ENCODE peak calls at places on chromosomes 7 and 10, in five cellular contexts. One of them, this sample, is unnamed.

GRCh38 chr7:38027884-38028455 is 107.5 kb downstream of the EPDR1 start:
- DNase-seq in K562: no peak
- DNase-seq in HepG2: no peak
- DNase-seq in A549: no peak
- DNase-seq in H1: no peak
- DNase-seq in this sample: no peak

GRCh38 chr7:94251-94801 is 98.0 kb upstream of the FAM20C start:
- DNase-seq in K562: no peak
- DNase-seq in HepG2: no peak
- DNase-seq in A549: no peak
- DNase-seq in H1: no peak
- DNase-seq in this sample: no peak

GRCh38 chr10:75407716-75408511 is 6.3 kb upstream of the ZNF503 start:
- DNase-seq in K562: peak; percentile 65
- DNase-seq in HepG2: no peak
- DNase-seq in A549: no peak
- DNase-seq in H1: no peak
- DNase-seq in this sample: no peak

GRCh38 chr10:14555806-14556205 is 218.9 kb downstream of the FAM107B start:
- DNase-seq in K562: no peak
- DNase-seq in HepG2: no peak
- DNase-seq in A549: no peak
- DNase-seq in H1: no peak
- DNase-seq in this sample: no peak

GRCh38 chr7:51124321-51124720 is 192.3 kb downstream of the COBL start:
- DNase-seq in K562: no peak
- DNase-seq in HepG2: no peak
- DNase-seq in A549: no peak
- DNase-seq in H1: peak; percentile 22
- DNase-seq in this sample: no peak

GRCh38 chr7:74387606-74388005 is 66.1 kb upstream of the GTF2IRD1 start:
- DNase-seq in K562: no peak
- DNase-seq in HepG2: no peak
- DNase-seq in A549: no peak
- DNase-seq in H1: no peak
- DNase-seq in this sample: no peak

GRCh38 chr7:26278769-26279168 is 12.9 kb upstream of the SNX10 start:
- DNase-seq in K562: peak; percentile 33
- DNase-seq in HepG2: peak; percentile 49
- DNase-seq in A549: peak; percentile 55
- DNase-seq in H1: no peak
- DNase-seq in this sample: no peak

GRCh38 chr10:117184821-117185220 is 12.5 kb upstream of the KCNK18 start:
- DNase-seq in K562: no peak
- DNase-seq in HepG2: no peak
- DNase-seq in A549: no peak
- DNase-seq in H1: no peak
- DNase-seq in this sample: no peak

GRCh38 chr10:79178614-79179403 is 110.0 kb downstream of the ZMIZ1 start:
- DNase-seq in K562: peak; percentile 95
- DNase-seq in HepG2: no peak
- DNase-seq in A549: no peak
- DNase-seq in H1: no peak
- DNase-seq in this sample: no peak

GRCh38 chr10:130559213-130559944 is 423.2 kb downstream of the GLRX3 start:
- DNase-seq in K562: no peak
- DNase-seq in HepG2: no peak
- DNase-seq in A549: no peak
- DNase-seq in H1: peak; percentile 33
- DNase-seq in this sample: no peak
- TF ChIP-seq HDAC2 in K562: no peak
- TF ChIP-seq HDAC2 in HepG2: no peak
- TF ChIP-seq HDAC2 in A549: no peak
- TF ChIP-seq HDAC2 in H1: no peak
- TF ChIP-seq HDAC2 in this sample: no peak

GRCh38 chr10:70656489-70656888 is 15.8 kb upstream of the ADAMTS14 start:
- DNase-seq in K562: peak; percentile 72
- DNase-seq in HepG2: no peak
- DNase-seq in A549: no peak
- DNase-seq in H1: no peak
- DNase-seq in this sample: peak; percentile 56

GRCh38 chr10:70660722-70661121 is 11.6 kb upstream of the ADAMTS14 start:
- DNase-seq in K562: peak; percentile 60
- DNase-seq in HepG2: no peak
- DNase-seq in A549: no peak
- DNase-seq in H1: no peak
- DNase-seq in this sample: no peak

GRCh38 chr10:70658582-70659136 is 13.6 kb upstream of the ADAMTS14 start:
- DNase-seq in K562: no peak
- DNase-seq in HepG2: no peak
- DNase-seq in A549: no peak
- DNase-seq in H1: no peak
- DNase-seq in this sample: no peak

GRCh38 chr10:70655316-70655715 is 17.0 kb upstream of the ADAMTS14 start:
- DNase-seq in K562: no peak
- DNase-seq in HepG2: no peak
- DNase-seq in A549: no peak
- DNase-seq in H1: no peak
- DNase-seq in this sample: no peak

DNA sequence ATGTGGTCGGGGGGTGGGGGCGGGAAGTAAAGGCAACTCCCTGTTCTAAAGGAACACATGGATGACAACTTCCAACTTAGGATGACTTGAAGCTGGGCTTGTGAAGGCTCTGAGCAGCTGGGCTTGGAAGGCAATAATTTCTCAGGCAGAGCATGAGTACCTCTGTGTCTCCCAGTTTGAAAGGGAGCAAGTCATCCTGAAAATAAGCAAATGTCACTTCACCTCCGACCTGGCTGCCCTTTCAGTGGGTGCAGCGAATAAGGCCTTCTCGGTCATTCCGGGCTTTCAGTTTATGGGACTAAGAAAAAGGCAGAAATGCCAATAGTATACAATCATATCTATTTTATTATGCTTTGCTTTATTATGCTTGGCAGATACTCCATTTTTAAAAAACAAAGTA is 15.3 kb upstream of the ADAMTS14 start:
- DNase-seq in K562: no peak
- DNase-seq in HepG2: no peak
- DNase-seq in A549: no peak
- DNase-seq in H1: no peak
- DNase-seq in this sample: no peak
- TF ChIP-seq RAD21 in K562: no peak
- TF ChIP-seq RAD21 in HepG2: no peak
- TF ChIP-seq RAD21 in A549: no peak
- TF ChIP-seq RAD21 in H1: no peak
- TF ChIP-seq RAD21 in this sample: no peak

GRCh38 chr7:99000904-99001442 is 122.6 kb downstream of the TRRAP start:
- DNase-seq in K562: no peak
- DNase-seq in HepG2: no peak
- DNase-seq in A549: no peak
- DNase-seq in H1: no peak
- DNase-seq in this sample: no peak

GRCh38 chr7:99000196-99000903 is 122.0 kb downstream of the TRRAP start:
- DNase-seq in K562: no peak
- DNase-seq in HepG2: no peak
- DNase-seq in A549: no peak
- DNase-seq in H1: no peak
- DNase-seq in this sample: no peak

GRCh38 chr7:98997836-98998235 is 119.5 kb downstream of the TRRAP start:
- DNase-seq in K562: no peak
- DNase-seq in HepG2: no peak
- DNase-seq in A549: no peak
- DNase-seq in H1: no peak
- DNase-seq in this sample: no peak

GRCh38 chr7:99001482-99002145 is 123.3 kb downstream of the TRRAP start:
- DNase-seq in K562: no peak
- DNase-seq in HepG2: no peak
- DNase-seq in A549: no peak
- DNase-seq in H1: no peak
- DNase-seq in this sample: no peak

DNA sequence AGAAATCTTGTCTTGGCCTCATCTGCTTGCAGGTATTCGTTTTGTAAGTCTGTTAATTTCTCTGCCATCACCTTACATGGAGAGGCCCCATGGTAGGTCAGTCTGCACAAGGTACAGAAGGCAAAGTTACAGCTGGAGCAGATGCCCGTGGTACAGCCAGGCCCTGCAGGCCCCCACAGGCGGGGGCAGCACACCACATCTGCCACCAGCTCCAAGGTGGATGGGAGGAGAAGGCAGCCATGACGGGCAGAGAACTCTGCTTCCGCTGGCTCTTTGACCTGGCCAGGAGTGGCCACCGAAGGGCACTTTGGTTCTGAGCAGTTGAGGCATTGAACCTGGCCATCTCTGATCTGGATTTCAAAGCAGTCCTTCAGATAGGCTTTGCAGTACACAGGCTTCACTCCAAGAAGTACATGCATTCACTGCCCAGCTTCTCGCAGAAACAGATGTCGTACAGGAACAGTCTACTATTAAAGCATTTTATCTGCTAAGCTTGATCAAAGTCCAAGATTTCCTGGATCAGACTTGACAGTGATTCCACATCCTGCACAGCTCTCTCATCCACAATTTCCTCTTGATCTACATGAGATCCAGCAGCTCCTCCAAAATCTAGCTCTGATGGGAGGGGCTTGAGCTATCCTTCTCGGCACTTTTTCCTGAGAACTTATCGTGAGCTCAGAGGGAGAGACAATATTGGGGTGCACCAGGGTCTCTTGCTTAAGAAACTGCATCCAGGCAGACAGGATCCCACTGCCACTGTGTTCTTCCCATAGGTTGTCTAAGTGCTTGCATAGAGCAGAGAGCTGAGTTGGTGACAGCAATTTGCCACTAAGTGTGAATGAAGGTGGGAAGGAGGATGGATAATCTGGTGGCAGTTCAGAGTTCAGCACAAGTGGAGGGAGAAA is 120.7 kb downstream of the TRRAP start:
- DNase-seq in K562: no peak
- DNase-seq in HepG2: no peak
- DNase-seq in A549: no peak
- DNase-seq in H1: no peak
- DNase-seq in this sample: no peak
- TF ChIP-seq HDAC2 in K562: no peak
- TF ChIP-seq HDAC2 in HepG2: no peak
- TF ChIP-seq HDAC2 in A549: no peak
- TF ChIP-seq HDAC2 in H1: no peak
- TF ChIP-seq HDAC2 in this sample: no peak

GRCh38 chr10:42753507-42754154 is 29.0 kb upstream of the BMS1 start:
- DNase-seq in K562: peak; percentile 30
- DNase-seq in HepG2: no peak
- DNase-seq in A549: peak; percentile 21
- DNase-seq in H1: no peak
- DNase-seq in this sample: no peak

GRCh38 chr10:42753126-42753506 is 29.5 kb upstream of the BMS1 start:
- DNase-seq in K562: peak; percentile 50
- DNase-seq in HepG2: no peak
- DNase-seq in A549: peak; percentile 66
- DNase-seq in H1: peak; percentile 96
- DNase-seq in this sample: no peak

GRCh38 chr10:42755028-42755451 is 27.6 kb upstream of the BMS1 start:
- DNase-seq in K562: no peak
- DNase-seq in HepG2: no peak
- DNase-seq in A549: no peak
- DNase-seq in H1: peak; percentile 65
- DNase-seq in this sample: no peak

GRCh38 chr10:42755591-42756093 is 27.0 kb upstream of the BMS1 start:
- DNase-seq in K562: peak; percentile 27
- DNase-seq in HepG2: no peak
- DNase-seq in A549: no peak
- DNase-seq in H1: no peak
- DNase-seq in this sample: no peak

DNA sequence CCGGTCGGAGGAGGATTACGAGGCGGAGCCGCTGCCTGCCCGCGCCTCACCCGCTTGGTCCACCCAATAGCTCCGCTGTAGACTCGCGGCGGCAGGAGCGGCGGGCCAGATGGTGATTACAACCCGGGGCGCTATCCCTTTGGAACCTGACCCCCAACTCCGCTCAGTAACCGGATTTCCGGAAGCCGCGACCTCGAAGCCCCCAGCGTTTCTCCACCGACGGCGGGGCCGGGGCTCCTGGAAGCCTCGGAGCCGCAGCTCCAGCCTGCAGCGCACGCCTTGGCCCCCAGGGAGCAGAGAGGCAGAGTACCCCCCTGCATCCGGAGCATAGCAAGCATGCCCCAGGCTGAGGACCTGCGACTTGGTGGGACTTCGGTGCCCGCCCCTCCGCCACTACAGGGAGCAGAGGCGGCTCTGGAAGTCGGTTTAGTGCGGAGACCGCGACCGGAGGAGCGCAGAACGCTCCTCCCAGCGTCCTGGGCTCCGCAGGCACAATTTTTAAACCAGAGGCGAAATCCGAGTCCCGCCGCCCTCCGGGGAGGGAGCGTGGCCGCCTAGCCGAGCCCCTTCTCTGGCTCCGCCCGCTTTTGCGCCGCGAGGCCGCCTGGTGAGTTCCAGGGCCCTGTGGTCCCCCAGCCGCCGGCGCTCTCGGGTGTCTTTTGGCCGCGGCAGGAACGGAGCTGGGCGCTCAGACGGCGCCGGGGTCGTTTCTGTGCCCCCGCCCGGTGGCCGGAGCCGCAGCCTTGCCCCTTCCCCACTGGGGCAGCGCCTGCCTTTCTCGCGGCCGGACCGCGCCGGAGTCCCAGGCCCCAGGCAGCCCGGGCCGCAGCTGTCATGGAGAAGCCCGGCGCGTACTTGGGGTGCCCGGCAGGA is 28.2 kb upstream of the BMS1 start:
- DNase-seq in K562: peak; percentile 43
- DNase-seq in HepG2: no peak
- DNase-seq in A549: peak; percentile 15
- DNase-seq in H1: peak; percentile 75
- DNase-seq in this sample: no peak
- TF ChIP-seq RAD21 in K562: no peak
- TF ChIP-seq RAD21 in HepG2: no peak
- TF ChIP-seq RAD21 in A549: no peak
- TF ChIP-seq RAD21 in H1: no peak
- TF ChIP-seq RAD21 in this sample: no peak

This sample was measured in GM12878.